ENCODE peak calls at places on chromosomes 13 and 19, in six cellular contexts. O is right lobe of liver, M is gastrocnemius medialis, D is testis, A is thyroid gland, R is HCT116. S is an unnamed sample.

GRCh38 chr13:28719656-28720055 is 886 bp upstream of the SLC46A3 start:
- DNase-seq in O (no peak), M (no peak), D (no peak), A (no peak), R (no peak), S (no peak)

GRCh38 chr13:72536668-72537399 is 190.6 kb downstream of the MZT1 start:
- DNase-seq in O (peak; percentile 16), M (no peak), D (no peak), A (peak; percentile 50), R (no peak), S (no peak)

GRCh38 chr19:33292595-33293254 is 9.6 kb downstream of the CEBPA start:
- DNase-seq in O (peak; percentile 64), M (peak; percentile 67), D (no peak), A (peak; percentile 70), R (no peak), S (peak; percentile 47)

GRCh38 chr13:52085416-52085815 is 43.5 kb downstream of the NEK5 start:
- DNase-seq in O (no peak), M (no peak), D (no peak), A (no peak), R (no peak), S (no peak)

GRCh38 chr13:71513414-71514063 is 353.5 kb downstream of the DACH1 start:
- DNase-seq in O (no peak), M (no peak), D (no peak), A (no peak), R (no peak), S (no peak)

GRCh38 chr19:9842834-9843625 is 7.9 kb downstream of the PIN1 start:
- DNase-seq in O (no peak), M (no peak), D (peak; percentile 87), A (no peak), R (no peak), S (no peak)

GRCh38 chr13:29452773-29453574 is 142.5 kb downstream of the SLC7A1 start:
- DNase-seq in O (no peak), M (no peak), D (no peak), A (no peak), R (no peak), S (no peak)

GRCh38 chr19:23283925-23284324 is 33.7 kb upstream of the ZNF724 start:
- DNase-seq in O (peak; percentile 31), M (peak; percentile 18), D (peak; percentile 48), A (peak; percentile 39), R (peak; percentile 18), S (peak; percentile 78)

GRCh38 chr13:86757236-86757978 is 913.8 kb upstream of the SLITRK5 start:
- DNase-seq in O (no peak), M (no peak), D (no peak), A (no peak), R (no peak), S (no peak)

GRCh38 chr19:9078651-9079050 is 8.2 kb upstream of the OR1M1 start:
- DNase-seq in O (no peak), M (no peak), D (no peak), A (no peak), R (no peak), S (no peak)

GRCh38 chr19:32933571-32933970 is 38.2 kb downstream of the CEP89 start:
- DNase-seq in O (no peak), M (no peak), D (no peak), A (no peak), R (no peak), S (no peak)

GRCh38 chr13:108360139-108360538 is 90.6 kb downstream of the TNFSF13B start:
- DNase-seq in O (no peak), M (no peak), D (no peak), A (no peak), R (no peak), S (peak; percentile 56)

GRCh38 chr19:53883231-53883661 is 1.2 kb downstream of the PRKCG start:
- DNase-seq in O (no peak), M (no peak), D (no peak), A (no peak), R (no peak), S (no peak)

GRCh38 chr13:25262261-25262660 is 25.0 kb downstream of the MTMR6 start:
- DNase-seq in O (no peak), M (no peak), D (no peak), A (no peak), R (no peak), S (no peak)

GRCh38 chr19:12783226-12783848 is 7.9 kb upstream of the JUNB start:
- DNase-seq in O (no peak), M (no peak), D (no peak), A (no peak), R (no peak), S (peak; percentile 85)

GRCh38 chr19:4038661-4039096 is 28.0 kb downstream of the ZBTB7A start:
- DNase-seq in O (no peak), M (no peak), D (no peak), A (no peak), R (no peak), S (no peak)

GRCh38 chr19:4035582-4035981 is 28.0 kb downstream of the PIAS4 start:
- DNase-seq in O (no peak), M (no peak), D (no peak), A (no peak), R (no peak), S (peak; percentile 19)

GRCh38 chr19:4036576-4037300 is 29.2 kb downstream of the PIAS4 start:
- DNase-seq in O (no peak), M (no peak), D (no peak), A (no peak), R (no peak), S (no peak)

GRCh38 chr19:4038057-4038456 is 28.6 kb downstream of the ZBTB7A start:
- DNase-seq in O (no peak), M (no peak), D (no peak), A (no peak), R (no peak), S (no peak)

DNA sequence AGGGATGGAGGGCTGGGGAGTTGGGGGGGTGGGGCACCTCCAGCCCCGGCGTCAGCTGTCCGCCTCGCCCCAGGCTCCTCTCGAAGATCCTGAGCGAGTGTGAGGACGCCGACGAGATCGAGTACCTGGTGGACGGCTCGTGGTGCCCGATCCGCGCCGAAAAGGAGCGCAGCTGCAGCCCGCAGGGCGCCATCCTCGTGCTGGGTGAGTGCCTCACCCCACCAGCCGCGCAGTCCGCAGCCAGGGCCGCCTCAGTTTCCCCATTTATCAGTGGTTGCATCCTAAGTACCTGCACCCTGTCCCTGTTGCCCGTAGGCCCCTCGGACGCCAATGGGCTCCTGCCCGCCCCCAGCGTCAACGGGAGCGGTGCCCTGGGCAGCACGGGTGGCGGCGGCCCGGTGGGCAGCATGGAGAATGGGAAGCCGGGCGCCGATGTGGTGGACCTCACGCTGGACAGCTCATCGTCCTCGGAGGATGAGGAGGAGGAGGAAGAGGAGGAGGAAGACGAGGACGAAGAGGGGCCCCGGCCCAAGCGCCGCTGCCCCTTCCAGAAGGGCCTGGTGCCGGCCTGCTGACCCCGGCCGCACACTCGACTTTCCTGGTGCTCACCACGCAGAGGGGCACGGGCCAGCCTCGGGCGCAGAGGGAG is 29.3 kb downstream of the ZBTB7A start:
- DNase-seq in O (no peak), M (no peak), D (no peak), A (no peak), R (no peak), S (no peak)
- TF ChIP-seq POLR2A in O (no peak), M (no peak), D (no peak), A (no peak), R (no peak), S (no peak)

GRCh38 chr19:17216058-17216670 is 1.0 kb downstream of the USE1 start:
- DNase-seq in O (no peak), M (no peak), D (no peak), A (no peak), R (no peak), S (no peak)
- H3K4me3 ChIP-seq in O (peak overlapping the region; percentile 78), M (peak overlapping the region; percentile 88), D (peak overlapping the region; percentile 87), A (no peak overlapping the region), R (peak overlapping the region; percentile 70), S (peak overlapping the region; percentile 69)

GRCh38 chr13:94233831-94234230 is 245.7 kb downstream of the DCT start:
- DNase-seq in O (no peak), M (no peak), D (no peak), A (no peak), R (no peak), S (no peak)
- TF ChIP-seq POLR2A in O (no peak), M (no peak), D (no peak), A (no peak), R (no peak), S (no peak)

DNA sequence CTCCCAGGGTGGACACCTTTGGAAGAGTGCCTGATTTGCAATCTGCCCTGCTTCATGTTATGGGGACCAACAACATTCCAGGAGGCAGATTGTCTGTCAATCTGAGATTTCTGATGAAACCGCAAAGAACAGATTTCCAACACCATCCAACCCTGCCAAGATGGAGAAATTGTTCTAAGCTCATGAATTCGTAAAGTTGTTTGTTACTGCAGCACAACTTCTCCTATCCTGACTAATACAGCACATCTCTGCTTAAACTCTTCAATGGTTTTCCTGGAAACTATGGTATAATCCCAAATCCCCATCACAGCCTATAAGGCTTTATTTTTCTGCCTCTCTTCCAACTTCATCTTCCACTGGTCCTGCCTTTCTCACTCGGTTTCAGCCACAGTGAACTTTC is 210.3 kb upstream of the TSHZ3 start:
- DNase-seq in O (no peak), M (no peak), D (no peak), A (no peak), R (no peak), S (no peak)
- H3K4me3 ChIP-seq in O (no peak overlapping the region), M (no peak overlapping the region), D (no peak overlapping the region), A (no peak overlapping the region), R (no peak overlapping the region), S (no peak overlapping the region)

GRCh38 chr13:48412881-48413351 is at the start of gene LPAR6:
- DNase-seq in O (no peak), M (no peak), D (no peak), A (no peak), R (no peak), S (peak; percentile 67)
- TF ChIP-seq POLR2A in O (peak; percentile 86), M (peak; percentile 84), D (peak; percentile 31), A (peak; percentile 83), R (no peak), S (no peak)

GRCh38 chr13:88257706-88258105 is 586.5 kb downstream of the SLITRK5 start:
- DNase-seq in O (no peak), M (no peak), D (no peak), A (no peak), R (no peak), S (no peak)
- H3K4me3 ChIP-seq in O (no peak overlapping the region), M (no peak overlapping the region), D (no peak overlapping the region), A (no peak overlapping the region), R (no peak overlapping the region), S (no peak overlapping the region)

DNA sequence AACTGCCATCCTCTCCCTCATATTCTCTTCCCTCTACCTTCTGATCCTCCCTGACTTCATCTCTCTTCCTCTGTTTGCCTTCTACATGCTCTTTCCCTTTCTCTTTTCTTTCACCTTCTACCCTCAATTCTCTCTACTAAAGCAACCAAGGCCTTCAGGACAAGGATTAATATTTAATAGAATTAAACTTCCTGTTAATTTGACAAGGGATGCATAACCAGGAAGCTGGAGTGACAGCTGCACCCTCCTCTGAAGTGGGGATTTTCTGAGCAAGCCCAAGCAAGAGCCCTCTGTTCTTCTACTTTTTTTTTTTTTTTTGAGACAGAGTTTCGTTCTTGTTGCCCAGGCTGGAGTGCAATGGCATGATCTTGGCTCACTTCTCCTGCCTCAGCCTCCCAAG is 63.4 kb upstream of the MED4 start:
- DNase-seq in O (no peak), M (no peak), D (no peak), A (no peak), R (no peak), S (peak; percentile 46)
- TF ChIP-seq POLR2A in O (no peak), M (no peak), D (no peak), A (no peak), R (no peak), S (no peak)